ENCODE peak calls at places on chromosome 1, in seven cellular contexts. F is H9; N is A549; S is brain microvascular endothelial cell; E is IMR-90; R is CD8-positive, alpha-beta T cell; I is HCT116. C is an unnamed sample.

GRCh38 chr1:109762039-109762585 is 1.6 kb downstream of the EPS8L3 start:
- DNase-seq in F (no peak), N (no peak), S (no peak), E (no peak), R (no peak), I (no peak), C (no peak)

GRCh38 chr1:213171711-213172110 is 120.7 kb downstream of the RPS6KC1 start:
- DNase-seq in F (no peak), N (no peak), S (no peak), E (no peak), R (no peak), I (no peak), C (no peak)

GRCh38 chr1:203055983-203056382 is 29.7 kb downstream of the PPFIA4 start:
- DNase-seq in F (no peak), N (no peak), S (no peak), E (no peak), R (no peak), I (no peak), C (no peak)

GRCh38 chr1:43454270-43455011 is 710 bp upstream of the HYI start:
- DNase-seq in F (peak; percentile 96), N (no peak), S (peak; percentile 86), E (peak; percentile 81), R (peak; percentile 65), I (peak; percentile 56), C (peak; percentile 44)

GRCh38 chr1:18636762-18637552 is 6.3 kb downstream of the PAX7 start:
- DNase-seq in F (peak; percentile 69), N (no peak), S (no peak), E (no peak), R (no peak), I (no peak), C (no peak)

GRCh38 chr1:66954208-66954607 is 29.4 kb downstream of the MIER1 start:
- DNase-seq in F (no peak), N (no peak), S (no peak), E (no peak), R (no peak), I (no peak), C (no peak)

GRCh38 chr1:36231191-36231590 is 6.9 kb downstream of the THRAP3 start:
- DNase-seq in F (no peak), N (no peak), S (no peak), E (no peak), R (no peak), I (no peak), C (no peak)

GRCh38 chr1:239388578-239388977 is 2.2 kb downstream of the CHRM3 start:
- DNase-seq in F (no peak), N (no peak), S (no peak), E (no peak), R (no peak), I (no peak), C (no peak)

GRCh38 chr1:111221633-111222286 is 5.8 kb upstream of the CHI3L2 start:
- DNase-seq in F (no peak), N (no peak), S (no peak), E (peak; percentile 8), R (peak; percentile 78), I (no peak), C (no peak)

GRCh38 chr1:200925821-200926220 is 31.1 kb downstream of the INAVA start:
- DNase-seq in F (no peak), N (no peak), S (peak; percentile 45), E (peak; percentile 23), R (no peak), I (no peak), C (no peak)

GRCh38 chr1:8764301-8764937 is 53.0 kb downstream of the RERE start:
- DNase-seq in F (no peak), N (no peak), S (no peak), E (no peak), R (no peak), I (no peak), C (no peak)

GRCh38 chr1:168134132-168135041 is 2.3 kb downstream of the GPR161 start:
- DNase-seq in F (no peak), N (no peak), S (no peak), E (no peak), R (no peak), I (no peak), C (no peak)

GRCh38 chr1:10546896-10547295 is 72.1 kb downstream of the PEX14 start:
- DNase-seq in F (no peak), N (no peak), S (no peak), E (no peak), R (no peak), I (no peak), C (no peak)

GRCh38 chr1:230711245-230711644 is 2.7 kb downstream of the AGT start:
- DNase-seq in F (no peak), N (no peak), S (no peak), E (peak; percentile 5), R (no peak), I (no peak), C (no peak)

GRCh38 chr1:157073944-157074685 is 25.5 kb downstream of the ETV3L start:
- DNase-seq in F (peak; percentile 91), N (peak; percentile 56), S (peak; percentile 67), E (peak; percentile 68), R (no peak), I (peak; percentile 41), C (peak; percentile 18)

GRCh38 chr1:89999208-89999607 is 4.3 kb downstream of the ZNF326 start:
- DNase-seq in F (no peak), N (no peak), S (no peak), E (no peak), R (no peak), I (no peak), C (no peak)

GRCh38 chr1:30789388-30790255 is 32.0 kb upstream of the LAPTM5 start:
- DNase-seq in F (no peak), N (no peak), S (no peak), E (no peak), R (no peak), I (no peak), C (no peak)

GRCh38 chr1:229253170-229253974 is 17.5 kb upstream of the RAB4A start:
- DNase-seq in F (peak; percentile 53), N (no peak), S (no peak), E (peak; percentile 32), R (no peak), I (no peak), C (no peak)

GRCh38 chr1:185896863-185897262 is 162.7 kb downstream of the HMCN1 start:
- DNase-seq in F (no peak), N (no peak), S (no peak), E (peak; percentile 40), R (no peak), I (no peak), C (no peak)

GRCh38 chr1:232629250-232630046 is 485 bp downstream of the SIPA1L2 start:
- DNase-seq in F (peak; percentile 56), N (peak; percentile 25), S (no peak), E (no peak), R (no peak), I (no peak), C (no peak)

GRCh38 chr1:230283678-230284077 is 142.5 kb downstream of the PGBD5 start:
- DNase-seq in F (no peak), N (no peak), S (no peak), E (no peak), R (no peak), I (no peak), C (no peak)

GRCh38 chr1:211606914-211607751 is 28.2 kb upstream of the SLC30A1 start:
- DNase-seq in F (no peak), N (no peak), S (no peak), E (no peak), R (peak; percentile 53), I (no peak), C (peak; percentile 19)

GRCh38 chr1:205926213-205926612 is 17.0 kb downstream of the SLC26A9 start:
- DNase-seq in F (no peak), N (no peak), S (no peak), E (no peak), R (no peak), I (no peak), C (no peak)

GRCh38 chr1:38044224-38045215 is 2.1 kb downstream of the POU3F1 start:
- DNase-seq in F (no peak), N (no peak), S (no peak), E (no peak), R (no peak), I (no peak), C (no peak)

GRCh38 chr1:30695481-30695880 is 27.9 kb downstream of the MATN1 start:
- DNase-seq in F (no peak), N (no peak), S (no peak), E (no peak), R (no peak), I (no peak), C (no peak)

GRCh38 chr1:75203415-75204277 is 69.5 kb downstream of the LHX8 start:
- DNase-seq in F (no peak), N (peak; percentile 18), S (peak; percentile 12), E (peak; percentile 47), R (no peak), I (peak; percentile 54), C (no peak)

GRCh38 chr1:218666263-218666662 is 321.1 kb downstream of the TGFB2 start:
- DNase-seq in F (no peak), N (no peak), S (no peak), E (no peak), R (no peak), I (no peak), C (no peak)
- TF ChIP-seq CTCF in F (no peak), N (no peak), S (no peak), E (no peak), R (no peak), I (no peak), C (no peak)

GRCh38 chr1:100438789-100439188 is 86.5 kb downstream of the CDC14A start:
- DNase-seq in F (no peak), N (no peak), S (no peak), E (no peak), R (no peak), I (no peak), C (no peak)
- H3K27ac ChIP-seq in F (no peak overlapping the region), N (no peak overlapping the region), S (no peak overlapping the region), E (no peak overlapping the region), R (peak overlapping the region; percentile 19), I (no peak overlapping the region), C (peak overlapping the region; percentile 59)

DNA sequence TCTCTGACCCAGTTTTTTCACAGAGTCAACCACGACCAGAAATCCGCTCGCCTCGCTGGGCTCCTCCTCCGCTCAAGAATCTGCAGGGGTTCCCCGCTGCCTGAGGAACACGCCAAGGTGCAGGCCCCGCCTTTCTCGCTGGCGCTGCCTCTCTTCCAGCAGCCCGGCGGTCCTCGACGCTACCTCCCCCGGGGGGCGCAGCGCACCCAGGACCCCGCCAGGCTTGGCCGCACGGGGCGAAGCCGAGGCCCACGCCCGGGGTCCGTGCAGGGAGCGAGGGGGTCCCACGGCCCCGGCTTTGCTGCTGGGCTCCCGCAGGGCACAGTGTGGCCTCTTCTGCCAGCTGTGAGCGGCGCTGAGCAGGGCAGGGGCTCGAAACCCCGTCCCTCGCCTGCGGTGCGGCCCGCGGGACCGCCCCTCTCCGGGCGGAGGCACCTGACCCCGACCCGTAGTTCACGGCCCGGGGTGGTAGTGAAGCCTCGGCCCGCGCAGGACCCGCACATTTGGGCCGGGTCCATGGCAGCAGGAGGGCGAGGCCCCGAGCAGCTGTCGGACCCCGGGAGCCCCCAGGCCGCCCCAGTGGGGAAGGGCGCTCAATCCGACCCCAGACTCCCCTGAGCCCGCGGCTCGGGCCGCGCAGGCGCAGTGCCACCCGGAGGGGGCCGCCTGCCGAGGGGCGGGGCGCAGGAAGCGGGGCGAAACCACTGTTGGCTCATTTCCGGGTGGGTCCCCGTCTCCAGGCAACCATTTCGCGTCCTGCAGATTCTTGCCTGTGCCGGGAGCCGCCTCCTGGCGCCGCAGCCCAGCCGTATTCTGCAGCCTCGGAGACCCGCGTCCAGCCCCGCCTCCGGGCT is 10.0 kb upstream of the MMEL1 start:
- DNase-seq in F (peak; percentile 95), N (peak; percentile 94), S (peak; percentile 87), E (peak; percentile 84), R (peak; percentile 97), I (peak; percentile 73), C (peak; percentile 94)
- TF ChIP-seq CTCF in F (peak; percentile 12), N (no peak), S (peak; percentile 27), E (peak; percentile 20), R (no peak), I (no peak), C (no peak)

GRCh38 chr1:155979525-155980343 is 1.4 kb upstream of the ARHGEF2 start:
- DNase-seq in F (no peak), N (no peak), S (no peak), E (no peak), R (no peak), I (no peak), C (no peak)
- H3K27ac ChIP-seq in F (no peak overlapping the region), N (peak overlapping the region; percentile 98), S (peak overlapping the region; percentile 67), E (peak overlapping the region; percentile 99), R (peak overlapping the region; percentile 25), I (peak overlapping the region; percentile 85), C (peak overlapping the region; percentile 89)